ENCODE peak calls at places on chromosomes 12 and 14, in nine cellular contexts. Q is left ventricle myocardium inferior; L is lung; H is endothelial cell of umbilical vein; M is tibial nerve; I is cardiac muscle cell; X is naive thymus-derived CD4-positive, alpha-beta T cell; Z is fibroblast of lung; O is ovary. R is an unnamed sample.

GRCh38 chr12:120453977-120454376 is 7.7 kb downstream of the GATC start:
- DNase-seq in L (no peak), Q (no peak), O (no peak), H (peak; percentile 18), X (no peak), I (peak; percentile 34), Z (peak; percentile 19), M (no peak), R (peak; percentile 39)

GRCh38 chr12:64099430-64099829 is 122.7 kb downstream of the KICS2 start:
- DNase-seq in L (no peak), H (peak; percentile 70), Z (peak; percentile 91), O (no peak), I (peak; percentile 89), M (no peak), X (no peak), Q (peak; percentile 20), R (no peak)

GRCh38 chr14:103519043-103519836 is 3.4 kb downstream of the CKB start:
- DNase-seq in Z (peak; percentile 27), L (no peak), Q (peak; percentile 19), O (peak; percentile 48), I (peak; percentile 33), X (no peak), H (no peak), M (no peak), R (no peak)

GRCh38 chr12:81992461-81992860 is 233.3 kb upstream of the PPFIA2 start:
- DNase-seq in H (peak; percentile 1), L (no peak), X (no peak), M (no peak), O (no peak), I (peak; percentile 31), Q (no peak), Z (no peak), R (peak; percentile 10)

GRCh38 chr12:26748741-26749431 is 84.1 kb downstream of the ITPR2 start:
- DNase-seq in I (peak; percentile 58), Z (peak; percentile 60), M (no peak), Q (no peak), O (no peak), X (no peak), H (peak; percentile 81), L (no peak), R (peak; percentile 69)

GRCh38 chr12:123949118-123949774 is 23.4 kb downstream of the CCDC92 start:
- DNase-seq in H (no peak), O (no peak), X (no peak), Z (no peak), M (no peak), Q (no peak), I (no peak), L (no peak), R (peak; percentile 95)

GRCh38 chr12:96047151-96047620 is 11.8 kb upstream of the LTA4H start:
- DNase-seq in M (no peak), L (no peak), H (no peak), O (no peak), Q (no peak), Z (no peak), X (no peak), I (no peak), R (no peak)

GRCh38 chr12:24534632-24535031 is 414.3 kb downstream of the BCAT1 start:
- DNase-seq in L (no peak), X (no peak), I (no peak), Q (peak; percentile 48), O (peak; percentile 51), Z (no peak), M (no peak), H (no peak), R (no peak)

GRCh38 chr12:95608252-95609033 is 57.2 kb upstream of the USP44 start:
- DNase-seq in X (no peak), L (peak; percentile 75), Q (peak; percentile 64), I (peak; percentile 66), M (peak; percentile 34), O (peak; percentile 73), Z (peak; percentile 85), H (peak; percentile 91), R (peak; percentile 34)

GRCh38 chr12:47360771-47361388 is 281.1 kb upstream of the AMIGO2 start:
- DNase-seq in Q (no peak), L (no peak), O (no peak), H (peak; percentile 87), I (peak; percentile 37), Z (no peak), X (no peak), M (no peak), R (peak; percentile 33)

GRCh38 chr12:47744005-47744651 is 14.6 kb downstream of the RAPGEF3 start:
- DNase-seq in Q (no peak), H (no peak), X (peak; percentile 38), Z (no peak), L (peak; percentile 68), M (no peak), O (no peak), I (no peak), R (peak; percentile 81)

DNA sequence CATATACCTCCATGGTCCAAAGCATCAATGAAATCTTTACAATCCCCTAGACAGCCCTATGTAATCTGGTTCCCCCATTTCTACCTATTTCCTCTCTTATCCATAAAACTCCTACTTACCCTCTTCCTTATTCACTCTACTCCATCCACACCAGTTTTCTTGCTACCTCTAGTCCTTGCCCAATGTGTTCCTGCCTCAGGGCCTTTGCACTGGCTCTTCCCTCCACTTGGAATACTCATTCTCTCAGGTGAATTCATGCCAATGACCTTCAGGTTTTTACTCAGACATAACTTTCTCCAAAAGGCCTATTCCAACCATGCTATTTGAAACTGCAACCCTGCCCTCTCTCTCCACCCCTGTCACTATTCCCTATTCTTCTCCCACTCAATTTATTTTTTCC is 138.7 kb upstream of the KRR1 start:
- DNase-seq in I (no peak), H (no peak), X (no peak), O (no peak), Z (no peak), L (no peak), Q (no peak), M (no peak), R (no peak)
- H3K4me1 ChIP-seq in I (peaks cover 6% of the 10 kb centered on the region), H (no peaks in the 10 kb centered on the region), X (no peaks in the 10 kb centered on the region), O (peaks cover 2% of the 10 kb centered on the region), Z (no peaks in the 10 kb centered on the region), L (peaks cover 7% of the 10 kb centered on the region), Q (peaks cover 19% of the 10 kb centered on the region), M (peaks cover 4% of the 10 kb centered on the region), R (no peaks in the 10 kb centered on the region)

GRCh38 chr14:21384494-21384851 is 654 bp upstream of the SUPT16H start:
- DNase-seq in L (no peak), Q (no peak), I (no peak), O (no peak), Z (no peak), M (no peak), X (no peak), H (no peak), R (no peak)

GRCh38 chr14:21385170-21385904 is 1.5 kb upstream of the SUPT16H start:
- DNase-seq in O (no peak), L (no peak), I (no peak), Q (no peak), M (no peak), Z (no peak), H (no peak), X (no peak), R (no peak)

GRCh38 chr14:21382886-21383847 is 652 bp downstream of the SUPT16H start:
- DNase-seq in L (peak; percentile 42), Z (peak; percentile 45), O (peak; percentile 59), X (peak; percentile 21), H (peak; percentile 59), M (no peak), I (peak; percentile 51), Q (no peak), R (peak; percentile 36)

GRCh38 chr14:21382095-21382494 is 1.7 kb downstream of the SUPT16H start:
- DNase-seq in H (no peak), L (no peak), M (no peak), O (no peak), Z (no peak), I (no peak), X (no peak), Q (no peak), R (no peak)

DNA sequence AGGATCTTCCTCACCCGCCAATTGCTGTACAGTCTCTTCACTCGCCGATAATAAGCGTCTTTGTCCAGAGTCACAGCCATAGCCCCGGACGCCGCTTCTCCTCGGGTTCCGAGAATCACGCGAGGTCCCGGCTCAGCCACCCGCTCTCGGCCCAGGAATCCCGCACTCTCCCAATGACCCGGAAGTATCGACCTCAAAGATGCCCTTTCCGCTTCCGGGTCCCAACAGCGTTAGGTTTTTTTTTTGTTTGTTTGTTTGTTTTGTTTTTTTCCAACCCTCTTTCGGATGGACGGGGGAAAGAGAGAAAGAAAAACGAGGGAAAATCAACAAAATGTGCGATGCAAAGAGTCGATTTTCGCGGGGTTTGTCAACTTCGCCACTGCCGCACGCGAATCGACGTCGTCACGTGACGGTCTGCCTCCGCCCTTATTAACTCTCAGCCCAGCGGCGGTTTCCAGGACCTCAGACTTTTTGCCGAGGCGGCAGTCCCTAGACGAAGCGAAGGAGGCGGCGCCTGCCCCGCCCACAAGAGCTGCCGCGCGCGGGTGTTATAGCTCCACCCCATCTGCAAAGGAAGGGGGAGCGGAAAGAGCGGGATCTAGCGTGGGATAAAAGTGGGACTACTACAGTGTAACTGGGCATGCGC is at the start of gene SUPT16H:
- DNase-seq in O (peak; percentile 97), Q (peak; percentile 96), H (peak; percentile 98), L (peak; percentile 97), M (peak; percentile 88), X (peak; percentile 78), Z (peak; percentile 95), I (peak; percentile 98), R (peak; percentile 97)
- H3K36me3 ChIP-seq in O (no peaks in the 10 kb centered on the region), Q (peaks cover 25% of the 10 kb centered on the region), H (peaks cover 11% of the 10 kb centered on the region), L (peaks cover 10% of the 10 kb centered on the region), M (peaks cover 38% of the 10 kb centered on the region), X (no peaks in the 10 kb centered on the region), Z (peaks cover 8% of the 10 kb centered on the region), I (peaks cover 28% of the 10 kb centered on the region), R (peaks cover 2% of the 10 kb centered on the region)

GRCh38 chr14:100109594-100109955 is 44.4 kb downstream of the EVL start:
- DNase-seq in M (no peak), H (no peak), L (no peak), Q (no peak), I (no peak), O (peak; percentile 24), Z (no peak), X (no peak), R (no peak)

GRCh38 chr14:100106661-100107112 is 41.5 kb downstream of the EVL start:
- DNase-seq in X (no peak), M (no peak), Q (no peak), H (peak; percentile 9), Z (no peak), L (no peak), I (no peak), O (peak; percentile 33), R (no peak)

GRCh38 chr14:100108840-100109593 is 43.8 kb downstream of the EVL start:
- DNase-seq in I (peak; percentile 28), Z (peak; percentile 28), X (no peak), M (no peak), O (peak; percentile 32), H (no peak), Q (no peak), L (no peak), R (no peak)

GRCh38 chr14:100107236-100107635 is 42.0 kb downstream of the EVL start:
- DNase-seq in X (no peak), M (no peak), I (no peak), Q (no peak), H (no peak), Z (no peak), L (no peak), O (peak; percentile 19), R (no peak)

GRCh38 chr14:100108042-100108825 is 43.0 kb downstream of the EVL start:
- DNase-seq in H (peak; percentile 69), L (peak; percentile 84), Z (peak; percentile 74), M (peak; percentile 70), I (peak; percentile 79), Q (peak; percentile 88), X (peak; percentile 82), O (peak; percentile 90), R (peak; percentile 72)
- H3K27ac ChIP-seq in H (no peak overlapping the region), L (peak overlapping the region; percentile 33), Z (peak overlapping the region; percentile 30), M (peak overlapping the region; percentile 31), I (no peak overlapping the region), Q (peak overlapping the region; percentile 59), X (peak overlapping the region; percentile 83), O (no peak overlapping the region), R (no peak overlapping the region)

GRCh38 chr12:8057291-8057690 is 8.9 kb downstream of the C3AR1 start:
- DNase-seq in Q (no peak), I (no peak), H (no peak), L (no peak), X (no peak), M (no peak), O (no peak), Z (no peak), R (no peak)
- H3K4me1 ChIP-seq in Q (peaks cover 4% of the 10 kb centered on the region), I (no peaks in the 10 kb centered on the region), H (no peaks in the 10 kb centered on the region), L (no peaks in the 10 kb centered on the region), X (no peaks in the 10 kb centered on the region), M (no peaks in the 10 kb centered on the region), O (no peaks in the 10 kb centered on the region), Z (no peaks in the 10 kb centered on the region), R (peaks cover 5% of the 10 kb centered on the region)